ENCODE peak calls at places on chromosomes 5 and 9, in seven cellular contexts. One of them, this sample, is unnamed.

GRCh38 chr5:90056911-90057705 is 352.4 kb downstream of the CETN3 start:
- DNase-seq in right cardiac atrium: peak
- DNase-seq in heart left ventricle: no peak
- DNase-seq in A549: no peak
- DNase-seq in HCT116: no peak
- DNase-seq in GM23248: no peak
- DNase-seq in breast epithelium: no peak
- DNase-seq in this sample: no peak

GRCh38 chr9:36392489-36392888 is 7.6 kb downstream of the RNF38 start:
- DNase-seq in right cardiac atrium: no peak
- DNase-seq in heart left ventricle: no peak
- DNase-seq in A549: no peak
- DNase-seq in HCT116: no peak
- DNase-seq in GM23248: no peak
- DNase-seq in breast epithelium: no peak
- DNase-seq in this sample: no peak

GRCh38 chr5:159987031-159987674 is 21.8 kb upstream of the TTC1 start:
- DNase-seq in right cardiac atrium: peak
- DNase-seq in heart left ventricle: peak
- DNase-seq in A549: peak
- DNase-seq in HCT116: peak
- DNase-seq in GM23248: peak
- DNase-seq in breast epithelium: peak
- DNase-seq in this sample: peak

GRCh38 chr5:1202026-1202797 is 817 bp downstream of the SLC6A19 start:
- DNase-seq in right cardiac atrium: peak
- DNase-seq in heart left ventricle: peak
- DNase-seq in A549: no peak
- DNase-seq in HCT116: no peak
- DNase-seq in GM23248: no peak
- DNase-seq in breast epithelium: no peak
- DNase-seq in this sample: no peak

GRCh38 chr5:95620030-95620869 is at the start of gene GPR150:
- DNase-seq in right cardiac atrium: peak
- DNase-seq in heart left ventricle: peak
- DNase-seq in A549: peak
- DNase-seq in HCT116: no peak
- DNase-seq in GM23248: peak
- DNase-seq in breast epithelium: no peak
- DNase-seq in this sample: peak

GRCh38 chr5:125257997-125258396 is 511.6 kb upstream of the ZNF608 start:
- DNase-seq in right cardiac atrium: no peak
- DNase-seq in heart left ventricle: no peak
- DNase-seq in A549: no peak
- DNase-seq in HCT116: no peak
- DNase-seq in GM23248: no peak
- DNase-seq in breast epithelium: no peak
- DNase-seq in this sample: no peak

GRCh38 chr5:80238778-80239679 is 16.8 kb downstream of the SERINC5 start:
- DNase-seq in right cardiac atrium: peak
- DNase-seq in heart left ventricle: peak
- DNase-seq in A549: no peak
- DNase-seq in HCT116: no peak
- DNase-seq in GM23248: peak
- DNase-seq in breast epithelium: peak
- DNase-seq in this sample: peak

GRCh38 chr9:16262467-16263261 is 607.8 kb downstream of the BNC2 start:
- DNase-seq in right cardiac atrium: no peak
- DNase-seq in heart left ventricle: no peak
- DNase-seq in A549: no peak
- DNase-seq in HCT116: no peak
- DNase-seq in GM23248: no peak
- DNase-seq in breast epithelium: no peak
- DNase-seq in this sample: no peak

GRCh38 chr9:91905958-91906585 is 44.0 kb downstream of the ROR2 start:
- DNase-seq in right cardiac atrium: no peak
- DNase-seq in heart left ventricle: no peak
- DNase-seq in A549: no peak
- DNase-seq in HCT116: no peak
- DNase-seq in GM23248: no peak
- DNase-seq in breast epithelium: no peak
- DNase-seq in this sample: no peak

GRCh38 chr5:54388411-54388810 is 67.1 kb upstream of the HSPB3 start:
- DNase-seq in right cardiac atrium: peak
- DNase-seq in heart left ventricle: no peak
- DNase-seq in A549: no peak
- DNase-seq in HCT116: no peak
- DNase-seq in GM23248: peak
- DNase-seq in breast epithelium: no peak
- DNase-seq in this sample: no peak

GRCh38 chr9:12718482-12719026 is 25.4 kb downstream of the TYRP1 start:
- DNase-seq in right cardiac atrium: peak
- DNase-seq in heart left ventricle: peak
- DNase-seq in A549: no peak
- DNase-seq in HCT116: no peak
- DNase-seq in GM23248: peak
- DNase-seq in breast epithelium: no peak
- DNase-seq in this sample: peak

GRCh38 chr5:72388652-72389051 is 68.5 kb downstream of the PTCD2 start:
- DNase-seq in right cardiac atrium: peak
- DNase-seq in heart left ventricle: peak
- DNase-seq in A549: no peak
- DNase-seq in HCT116: no peak
- DNase-seq in GM23248: peak
- DNase-seq in breast epithelium: no peak
- DNase-seq in this sample: peak

GRCh38 chr9:92710368-92710767 is 40.4 kb upstream of the IPPK start:
- DNase-seq in right cardiac atrium: no peak
- DNase-seq in heart left ventricle: no peak
- DNase-seq in A549: no peak
- DNase-seq in HCT116: no peak
- DNase-seq in GM23248: no peak
- DNase-seq in breast epithelium: no peak
- DNase-seq in this sample: no peak

GRCh38 chr5:35855221-35855620 is 1.5 kb upstream of the IL7R start:
- DNase-seq in right cardiac atrium: no peak
- DNase-seq in heart left ventricle: no peak
- DNase-seq in A549: no peak
- DNase-seq in HCT116: no peak
- DNase-seq in GM23248: no peak
- DNase-seq in breast epithelium: no peak
- DNase-seq in this sample: no peak

GRCh38 chr5:16701134-16702094 is 84.6 kb upstream of the RETREG1 start:
- DNase-seq in right cardiac atrium: no peak
- DNase-seq in heart left ventricle: no peak
- DNase-seq in A549: no peak
- DNase-seq in HCT116: no peak
- DNase-seq in GM23248: no peak
- DNase-seq in breast epithelium: no peak
- DNase-seq in this sample: no peak

GRCh38 chr5:81290146-81290545 is 11.2 kb upstream of the ZCCHC9 start:
- DNase-seq in right cardiac atrium: no peak
- DNase-seq in heart left ventricle: no peak
- DNase-seq in A549: no peak
- DNase-seq in HCT116: no peak
- DNase-seq in GM23248: no peak
- DNase-seq in breast epithelium: no peak
- DNase-seq in this sample: no peak

GRCh38 chr9:89172398-89172797 is 6.2 kb downstream of the SHC3 start:
- DNase-seq in right cardiac atrium: no peak
- DNase-seq in heart left ventricle: no peak
- DNase-seq in A549: no peak
- DNase-seq in HCT116: no peak
- DNase-seq in GM23248: no peak
- DNase-seq in breast epithelium: no peak
- DNase-seq in this sample: no peak

GRCh38 chr9:89173072-89173471 is 5.5 kb downstream of the SHC3 start:
- DNase-seq in right cardiac atrium: no peak
- DNase-seq in heart left ventricle: no peak
- DNase-seq in A549: no peak
- DNase-seq in HCT116: no peak
- DNase-seq in GM23248: no peak
- DNase-seq in breast epithelium: no peak
- DNase-seq in this sample: no peak

GRCh38 chr9:89168901-89169813 is 9.5 kb downstream of the SHC3 start:
- DNase-seq in right cardiac atrium: no peak
- DNase-seq in heart left ventricle: no peak
- DNase-seq in A549: no peak
- DNase-seq in HCT116: no peak
- DNase-seq in GM23248: no peak
- DNase-seq in breast epithelium: no peak
- DNase-seq in this sample: peak

GRCh38 chr9:89171231-89171630 is 7.4 kb downstream of the SHC3 start:
- DNase-seq in right cardiac atrium: peak
- DNase-seq in heart left ventricle: no peak
- DNase-seq in A549: no peak
- DNase-seq in HCT116: no peak
- DNase-seq in GM23248: no peak
- DNase-seq in breast epithelium: no peak
- DNase-seq in this sample: no peak

GRCh38 chr9:89171693-89172092 is 6.9 kb downstream of the SHC3 start:
- DNase-seq in right cardiac atrium: no peak
- DNase-seq in heart left ventricle: no peak
- DNase-seq in A549: no peak
- DNase-seq in HCT116: no peak
- DNase-seq in GM23248: no peak
- DNase-seq in breast epithelium: no peak
- DNase-seq in this sample: no peak
- H3K27ac ChIP-seq in right cardiac atrium: no peak
- H3K27ac ChIP-seq in heart left ventricle: no peak
- H3K27ac ChIP-seq in A549: no peak
- H3K27ac ChIP-seq in HCT116: no peak
- H3K27ac ChIP-seq in GM23248: no peak
- H3K27ac ChIP-seq in breast epithelium: no peak
- H3K27ac ChIP-seq in this sample: no peak

GRCh38 chr9:75823136-75823535 is 67.3 kb upstream of the PCSK5 start:
- DNase-seq in right cardiac atrium: no peak
- DNase-seq in heart left ventricle: no peak
- DNase-seq in A549: no peak
- DNase-seq in HCT116: no peak
- DNase-seq in GM23248: no peak
- DNase-seq in breast epithelium: no peak
- DNase-seq in this sample: no peak
- H3K27ac ChIP-seq in right cardiac atrium: no peak
- H3K27ac ChIP-seq in heart left ventricle: no peak
- H3K27ac ChIP-seq in A549: no peak
- H3K27ac ChIP-seq in HCT116: no peak
- H3K27ac ChIP-seq in GM23248: no peak
- H3K27ac ChIP-seq in breast epithelium: no peak
- H3K27ac ChIP-seq in this sample: no peak

GRCh38 chr5:135269224-135269623 is 129.8 kb downstream of the MACROH2A1 start:
- DNase-seq in right cardiac atrium: no peak
- DNase-seq in heart left ventricle: no peak
- DNase-seq in A549: no peak
- DNase-seq in HCT116: no peak
- DNase-seq in GM23248: peak
- DNase-seq in breast epithelium: no peak
- DNase-seq in this sample: no peak
- H3K27ac ChIP-seq in right cardiac atrium: no peak
- H3K27ac ChIP-seq in heart left ventricle: no peak
- H3K27ac ChIP-seq in A549: no peak
- H3K27ac ChIP-seq in HCT116: no peak
- H3K27ac ChIP-seq in GM23248: peak
- H3K27ac ChIP-seq in breast epithelium: no peak
- H3K27ac ChIP-seq in this sample: no peak

GRCh38 chr9:35162605-35163315 is 951 bp downstream of the UNC13B start:
- DNase-seq in right cardiac atrium: no peak
- DNase-seq in heart left ventricle: no peak
- DNase-seq in A549: no peak
- DNase-seq in HCT116: no peak
- DNase-seq in GM23248: peak
- DNase-seq in breast epithelium: no peak
- DNase-seq in this sample: peak
- H3K27ac ChIP-seq in right cardiac atrium: peak
- H3K27ac ChIP-seq in heart left ventricle: peak
- H3K27ac ChIP-seq in A549: peak
- H3K27ac ChIP-seq in HCT116: peak
- H3K27ac ChIP-seq in GM23248: peak
- H3K27ac ChIP-seq in breast epithelium: peak
- H3K27ac ChIP-seq in this sample: peak

DNA sequence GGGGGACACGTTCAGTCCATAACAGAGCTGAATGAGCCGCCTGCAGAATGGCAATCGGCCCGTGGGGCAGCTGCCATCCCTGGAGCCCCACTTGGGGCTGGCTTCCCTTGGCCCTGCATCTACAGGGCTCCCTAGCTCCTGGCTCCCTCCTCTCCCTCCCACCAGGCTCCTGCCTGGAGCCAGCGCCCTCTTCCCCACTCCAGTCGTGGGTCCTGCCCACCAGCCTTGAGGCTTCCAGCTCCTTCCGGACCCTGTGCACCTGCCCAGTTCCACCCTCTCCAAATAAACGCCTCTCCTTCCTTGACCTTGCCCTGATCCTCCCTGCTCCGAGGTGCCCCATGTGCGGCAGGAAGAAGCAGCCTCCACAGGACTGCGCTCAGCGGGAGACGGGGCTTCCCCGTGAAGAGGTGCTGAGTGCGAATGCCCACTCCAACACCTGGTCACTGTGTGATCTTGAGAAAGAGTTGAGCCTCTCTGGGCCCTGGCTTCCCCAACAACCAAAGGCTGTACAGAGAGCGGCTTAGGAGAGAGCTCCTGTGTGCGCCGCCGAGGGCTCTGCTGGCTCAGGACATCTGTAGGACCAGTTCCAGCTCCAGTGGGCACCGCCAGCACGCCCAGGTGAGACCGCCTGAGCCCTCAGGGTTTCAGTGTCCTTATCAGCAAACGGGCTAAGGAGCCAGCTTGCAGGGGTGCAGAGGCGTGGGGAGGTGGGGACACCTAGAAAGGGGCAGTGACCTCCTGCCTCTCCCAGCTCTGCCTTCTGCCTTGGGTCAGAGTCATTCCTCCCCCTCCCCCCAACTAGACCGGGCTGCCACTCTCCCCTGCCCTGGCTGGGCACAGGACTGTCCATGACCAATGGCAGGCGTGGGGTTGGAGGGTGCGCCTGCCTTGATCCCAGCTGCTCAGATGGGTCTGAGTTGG is 12.1 kb downstream of the C9orf50 start:
- DNase-seq in right cardiac atrium: no peak
- DNase-seq in heart left ventricle: no peak
- DNase-seq in A549: peak
- DNase-seq in HCT116: no peak
- DNase-seq in GM23248: no peak
- DNase-seq in breast epithelium: no peak
- DNase-seq in this sample: no peak
- H3K27ac ChIP-seq in right cardiac atrium: no peak
- H3K27ac ChIP-seq in heart left ventricle: peak
- H3K27ac ChIP-seq in A549: peak
- H3K27ac ChIP-seq in HCT116: peak
- H3K27ac ChIP-seq in GM23248: peak
- H3K27ac ChIP-seq in breast epithelium: peak
- H3K27ac ChIP-seq in this sample: no peak